ENCODE peak calls at places on chromosome 4, in four cellular contexts. M, Q, K and X are unnamed samples.
A peak's percentile ranks its signal among the peaks of the same experiment; 100 is the strongest.

GRCh38 chr4:71680706-71681105 is 103.2 kb downstream of the GC start:
- DNase-seq in M (no peak), Q (no peak), K (no peak), X (no peak)

GRCh38 chr4:24862073-24862751 is 50.6 kb downstream of the CCDC149 start:
- DNase-seq in M (no peak), Q (no peak), K (no peak), X (no peak)

GRCh38 chr4:98572697-98573096 is 85.7 kb downstream of the TSPAN5 start:
- DNase-seq in M (no peak), Q (no peak), K (no peak), X (no peak)

GRCh38 chr4:174012135-174012923 is 271.1 kb downstream of the FBXO8 start:
- DNase-seq in M (no peak), Q (no peak), K (no peak), X (no peak)

GRCh38 chr4:10096201-10096975 is 20.2 kb downstream of the WDR1 start:
- DNase-seq in M (no peak), Q (peak; percentile 72), K (peak; percentile 86), X (no peak)

GRCh38 chr4:125365731-125366130 is 51.0 kb downstream of the FAT4 start:
- DNase-seq in M (no peak), Q (no peak), K (peak; percentile 33), X (no peak)

GRCh38 chr4:148163011-148163410 is 279.2 kb downstream of the NR3C2 start:
- DNase-seq in M (no peak), Q (no peak), K (no peak), X (no peak)

GRCh38 chr4:152024881-152025280 is 264.1 kb upstream of the GATB start:
- DNase-seq in M (no peak), Q (no peak), K (no peak), X (no peak)

GRCh38 chr4:12041828-12042227 is 613.1 kb upstream of the HS3ST1 start:
- DNase-seq in M (peak; percentile 34), Q (no peak), K (no peak), X (no peak)

GRCh38 chr4:7347981-7348380 is 86.7 kb downstream of the PSAPL1 start:
- DNase-seq in M (no peak), Q (no peak), K (no peak), X (no peak)

GRCh38 chr4:85722806-85723205 is 247.9 kb downstream of the ARHGAP24 start:
- DNase-seq in M (no peak), Q (no peak), K (no peak), X (no peak)

GRCh38 chr4:112270643-112271484 is 14.8 kb downstream of the TIFA start:
- DNase-seq in M (no peak), Q (no peak), K (no peak), X (no peak)

GRCh38 chr4:103719320-103720204 is at the start of gene TACR3:
- DNase-seq in M (peak; percentile 39), Q (no peak), K (peak; percentile 70), X (peak; percentile 32)

DNA sequence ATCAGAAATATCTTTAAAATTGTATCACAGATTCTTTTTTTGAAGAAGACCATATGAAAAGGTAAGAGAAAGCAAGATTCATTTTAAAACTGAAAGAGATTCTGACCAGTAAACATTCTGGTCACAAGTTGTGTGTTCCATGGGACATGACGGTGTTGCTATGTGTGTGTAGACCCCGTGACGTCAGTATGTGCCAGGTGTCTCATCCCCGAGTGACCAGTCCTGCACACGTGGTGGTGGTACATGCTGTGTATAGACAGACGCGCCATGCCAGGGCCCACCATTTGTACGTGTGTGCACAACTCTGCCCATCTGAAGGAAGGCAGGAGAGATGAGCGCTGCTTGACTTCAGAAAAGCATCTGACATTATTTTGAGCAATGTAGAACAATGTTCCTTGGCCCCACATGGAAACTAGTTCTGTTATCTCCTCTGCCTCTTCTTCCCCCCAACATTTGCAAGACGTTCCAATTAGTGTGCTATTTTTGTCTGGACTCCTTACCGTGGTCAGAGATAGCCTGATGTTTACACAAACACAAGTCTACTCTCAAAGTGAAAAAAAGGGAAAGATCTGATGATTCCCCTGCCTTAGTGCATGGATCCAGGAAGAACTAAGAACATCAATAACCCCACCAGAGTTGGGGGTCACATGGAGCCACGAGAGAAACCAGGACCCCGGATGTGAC is 51.2 kb downstream of the IRF2 start:
- DNase-seq in M (no peak), Q (no peak), K (no peak), X (no peak)
- H3K36me3 ChIP-seq in M (peaks cover 9% of the 10 kb centered on the region), Q (peaks cover 2% of the 10 kb centered on the region), K (peaks cover 62% of the 10 kb centered on the region), X (peaks cover 17% of the 10 kb centered on the region)

DNA sequence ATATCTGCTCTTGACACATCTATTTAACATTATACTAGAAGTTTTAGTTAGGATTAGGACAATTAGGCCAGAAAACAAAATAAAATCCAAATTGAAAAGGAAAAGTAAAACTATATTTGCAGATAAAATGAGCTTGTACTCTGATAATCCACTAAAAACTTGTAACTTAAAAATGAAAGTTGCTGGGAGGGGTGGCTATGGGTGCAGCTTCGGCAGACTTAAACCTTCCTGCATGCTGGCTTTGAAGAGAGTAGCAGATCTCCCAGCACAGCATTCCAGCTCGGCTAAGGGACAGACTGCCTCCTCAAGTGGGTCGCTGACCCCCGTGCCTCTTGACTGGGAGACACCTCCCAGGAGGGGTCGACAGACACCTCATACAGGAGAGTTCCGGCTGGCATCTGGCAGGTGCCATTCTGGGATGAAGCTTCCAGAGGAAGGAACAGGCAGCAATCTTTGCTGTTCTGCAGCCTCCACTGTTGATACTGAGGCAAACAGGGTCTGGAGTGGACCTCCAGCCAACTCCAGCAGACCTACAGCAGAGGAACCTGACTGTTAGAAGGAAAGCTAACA is 2379.9 kb downstream of the ARAP2 start:
- DNase-seq in M (peak; percentile 0), Q (no peak), K (peak; percentile 51), X (no peak)
- H3K4me3 ChIP-seq in M (no peak overlapping the region), Q (no peak overlapping the region), K (no peak overlapping the region), X (no peak overlapping the region)

GRCh38 chr4:76987153-76987562 is 37.6 kb downstream of the SEPTIN11 start:
- DNase-seq in M (no peak), Q (no peak), K (no peak), X (no peak)

GRCh38 chr4:76993787-76994641 is 44.5 kb downstream of the SEPTIN11 start:
- DNase-seq in M (peak; percentile 37), Q (no peak), K (no peak), X (no peak)

GRCh38 chr4:76990288-76991080 is 40.9 kb downstream of the SEPTIN11 start:
- DNase-seq in M (no peak), Q (no peak), K (no peak), X (no peak)

GRCh38 chr4:76987685-76988084 is 38.1 kb downstream of the SEPTIN11 start:
- DNase-seq in M (no peak), Q (no peak), K (no peak), X (no peak)

GRCh38 chr4:76989391-76990061 is 40.0 kb downstream of the SEPTIN11 start:
- DNase-seq in M (no peak), Q (no peak), K (no peak), X (no peak)
- H3K4me1 ChIP-seq in M (peaks cover 31% of the 10 kb centered on the region), Q (peaks cover 44% of the 10 kb centered on the region), K (peaks cover 36% of the 10 kb centered on the region), X (peaks cover 1% of the 10 kb centered on the region)

DNA sequence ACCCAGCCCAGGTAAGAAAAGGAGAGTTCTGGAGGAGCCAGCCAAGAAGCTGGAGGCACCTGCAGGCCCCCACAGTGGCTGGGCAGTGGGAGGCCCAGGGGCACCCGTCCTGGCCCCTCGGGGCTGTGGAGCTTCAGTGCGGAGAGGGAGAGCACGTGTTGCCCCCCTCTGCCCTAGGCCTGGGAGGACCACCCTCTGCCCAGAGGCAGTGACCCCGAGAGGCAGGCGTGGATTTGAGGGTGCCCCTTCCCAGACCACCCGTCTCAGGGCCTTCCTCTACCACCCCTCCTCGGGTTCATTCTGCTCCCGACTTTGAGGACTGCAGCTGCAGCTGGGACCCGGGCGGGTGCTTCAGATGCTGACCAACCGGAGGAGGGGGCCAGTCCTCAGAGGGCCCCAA is 12.1 kb upstream of the HGFAC start:
- DNase-seq in M (no peak), Q (no peak), K (peak; percentile 53), X (no peak)
- H3K36me3 ChIP-seq in M (no peaks in the 10 kb centered on the region), Q (peaks cover 9% of the 10 kb centered on the region), K (peaks cover 57% of the 10 kb centered on the region), X (no peaks in the 10 kb centered on the region)